ENCODE peak calls at places on chromosomes 2 and 18, in seven cellular contexts. One of them, this sample, is unnamed.

GRCh38 chr2:223052710-223053261 is 796 bp downstream of the KCNE4 start:
- DNase-seq in activated T-helper 1 cell treated with anti-CD3 and anti-CD28 coated beads, Interleukin-12 subunit alpha, Interleukin-12 subunit beta, Interleukin-2, Interleukin-4 antibody, amounts not matched to agents 30 ng/mL and 10 ng/mL and 1 ng/mL, durations not matched to agents 14 hours and 24 hours and 36 hours: no peak
- DNase-seq in cardiac fibroblast: peak
- DNase-seq in amygdala: no peak
- DNase-seq in AG04449: no peak
- DNase-seq in HAP-1: no peak
- DNase-seq in DMS 273 treated with DMSO at 0.1 percent for 48 hours: no peak
- DNase-seq in this sample: no peak

GRCh38 chr2:12456293-12457151 is 260.2 kb upstream of the TRIB2 start:
- DNase-seq in activated T-helper 1 cell treated with anti-CD3 and anti-CD28 coated beads, Interleukin-12 subunit alpha, Interleukin-12 subunit beta, Interleukin-2, Interleukin-4 antibody, amounts not matched to agents 30 ng/mL and 10 ng/mL and 1 ng/mL, durations not matched to agents 14 hours and 24 hours and 36 hours: peak
- DNase-seq in cardiac fibroblast: peak
- DNase-seq in amygdala: peak
- DNase-seq in AG04449: peak
- DNase-seq in HAP-1: no peak
- DNase-seq in DMS 273 treated with DMSO at 0.1 percent for 48 hours: no peak
- DNase-seq in this sample: peak

GRCh38 chr2:122451040-122451439 is 695.6 kb downstream of the TSN start:
- DNase-seq in activated T-helper 1 cell treated with anti-CD3 and anti-CD28 coated beads, Interleukin-12 subunit alpha, Interleukin-12 subunit beta, Interleukin-2, Interleukin-4 antibody, amounts not matched to agents 30 ng/mL and 10 ng/mL and 1 ng/mL, durations not matched to agents 14 hours and 24 hours and 36 hours: no peak
- DNase-seq in cardiac fibroblast: peak
- DNase-seq in amygdala: no peak
- DNase-seq in AG04449: no peak
- DNase-seq in HAP-1: peak
- DNase-seq in DMS 273 treated with DMSO at 0.1 percent for 48 hours: no peak
- DNase-seq in this sample: peak

GRCh38 chr2:113080134-113080533 is 12.4 kb downstream of the IL1F10 start:
- DNase-seq in activated T-helper 1 cell treated with anti-CD3 and anti-CD28 coated beads, Interleukin-12 subunit alpha, Interleukin-12 subunit beta, Interleukin-2, Interleukin-4 antibody, amounts not matched to agents 30 ng/mL and 10 ng/mL and 1 ng/mL, durations not matched to agents 14 hours and 24 hours and 36 hours: peak
- DNase-seq in cardiac fibroblast: peak
- DNase-seq in amygdala: no peak
- DNase-seq in AG04449: no peak
- DNase-seq in HAP-1: peak
- DNase-seq in DMS 273 treated with DMSO at 0.1 percent for 48 hours: no peak
- DNase-seq in this sample: peak

GRCh38 chr2:184206045-184206444 is 392.3 kb upstream of the ZNF804A start:
- DNase-seq in activated T-helper 1 cell treated with anti-CD3 and anti-CD28 coated beads, Interleukin-12 subunit alpha, Interleukin-12 subunit beta, Interleukin-2, Interleukin-4 antibody, amounts not matched to agents 30 ng/mL and 10 ng/mL and 1 ng/mL, durations not matched to agents 14 hours and 24 hours and 36 hours: no peak
- DNase-seq in cardiac fibroblast: no peak
- DNase-seq in amygdala: no peak
- DNase-seq in AG04449: no peak
- DNase-seq in HAP-1: no peak
- DNase-seq in DMS 273 treated with DMSO at 0.1 percent for 48 hours: no peak
- DNase-seq in this sample: no peak

GRCh38 chr2:69217333-69218080 is 169.5 kb downstream of the GFPT1 start:
- DNase-seq in activated T-helper 1 cell treated with anti-CD3 and anti-CD28 coated beads, Interleukin-12 subunit alpha, Interleukin-12 subunit beta, Interleukin-2, Interleukin-4 antibody, amounts not matched to agents 30 ng/mL and 10 ng/mL and 1 ng/mL, durations not matched to agents 14 hours and 24 hours and 36 hours: no peak
- DNase-seq in cardiac fibroblast: no peak
- DNase-seq in amygdala: no peak
- DNase-seq in AG04449: no peak
- DNase-seq in HAP-1: no peak
- DNase-seq in DMS 273 treated with DMSO at 0.1 percent for 48 hours: peak
- DNase-seq in this sample: no peak

GRCh38 chr2:108139521-108139920 is 100.2 kb upstream of the SULT1C3 start:
- DNase-seq in activated T-helper 1 cell treated with anti-CD3 and anti-CD28 coated beads, Interleukin-12 subunit alpha, Interleukin-12 subunit beta, Interleukin-2, Interleukin-4 antibody, amounts not matched to agents 30 ng/mL and 10 ng/mL and 1 ng/mL, durations not matched to agents 14 hours and 24 hours and 36 hours: no peak
- DNase-seq in cardiac fibroblast: peak
- DNase-seq in amygdala: no peak
- DNase-seq in AG04449: no peak
- DNase-seq in HAP-1: no peak
- DNase-seq in DMS 273 treated with DMSO at 0.1 percent for 48 hours: no peak
- DNase-seq in this sample: no peak

GRCh38 chr18:2656237-2657042 is 914 bp downstream of the SMCHD1 start:
- DNase-seq in activated T-helper 1 cell treated with anti-CD3 and anti-CD28 coated beads, Interleukin-12 subunit alpha, Interleukin-12 subunit beta, Interleukin-2, Interleukin-4 antibody, amounts not matched to agents 30 ng/mL and 10 ng/mL and 1 ng/mL, durations not matched to agents 14 hours and 24 hours and 36 hours: peak
- DNase-seq in cardiac fibroblast: peak
- DNase-seq in amygdala: peak
- DNase-seq in AG04449: no peak
- DNase-seq in HAP-1: peak
- DNase-seq in DMS 273 treated with DMSO at 0.1 percent for 48 hours: no peak
- DNase-seq in this sample: peak

GRCh38 chr2:25251032-25251460 is 82.7 kb upstream of the POMC start:
- DNase-seq in activated T-helper 1 cell treated with anti-CD3 and anti-CD28 coated beads, Interleukin-12 subunit alpha, Interleukin-12 subunit beta, Interleukin-2, Interleukin-4 antibody, amounts not matched to agents 30 ng/mL and 10 ng/mL and 1 ng/mL, durations not matched to agents 14 hours and 24 hours and 36 hours: no peak
- DNase-seq in cardiac fibroblast: no peak
- DNase-seq in amygdala: no peak
- DNase-seq in AG04449: no peak
- DNase-seq in HAP-1: no peak
- DNase-seq in DMS 273 treated with DMSO at 0.1 percent for 48 hours: no peak
- DNase-seq in this sample: no peak

GRCh38 chr2:109242654-109243331 is 113.8 kb downstream of the SH3RF3 start:
- DNase-seq in activated T-helper 1 cell treated with anti-CD3 and anti-CD28 coated beads, Interleukin-12 subunit alpha, Interleukin-12 subunit beta, Interleukin-2, Interleukin-4 antibody, amounts not matched to agents 30 ng/mL and 10 ng/mL and 1 ng/mL, durations not matched to agents 14 hours and 24 hours and 36 hours: no peak
- DNase-seq in cardiac fibroblast: peak
- DNase-seq in amygdala: no peak
- DNase-seq in AG04449: peak
- DNase-seq in HAP-1: no peak
- DNase-seq in DMS 273 treated with DMSO at 0.1 percent for 48 hours: no peak
- DNase-seq in this sample: peak

GRCh38 chr2:25585189-25585588 is 88.2 kb downstream of the DTNB start:
- DNase-seq in activated T-helper 1 cell treated with anti-CD3 and anti-CD28 coated beads, Interleukin-12 subunit alpha, Interleukin-12 subunit beta, Interleukin-2, Interleukin-4 antibody, amounts not matched to agents 30 ng/mL and 10 ng/mL and 1 ng/mL, durations not matched to agents 14 hours and 24 hours and 36 hours: no peak
- DNase-seq in cardiac fibroblast: no peak
- DNase-seq in amygdala: no peak
- DNase-seq in AG04449: no peak
- DNase-seq in HAP-1: peak
- DNase-seq in DMS 273 treated with DMSO at 0.1 percent for 48 hours: no peak
- DNase-seq in this sample: no peak

GRCh38 chr2:188414869-188415753 is 123.4 kb downstream of the GULP1 start:
- DNase-seq in activated T-helper 1 cell treated with anti-CD3 and anti-CD28 coated beads, Interleukin-12 subunit alpha, Interleukin-12 subunit beta, Interleukin-2, Interleukin-4 antibody, amounts not matched to agents 30 ng/mL and 10 ng/mL and 1 ng/mL, durations not matched to agents 14 hours and 24 hours and 36 hours: no peak
- DNase-seq in cardiac fibroblast: peak
- DNase-seq in amygdala: no peak
- DNase-seq in AG04449: no peak
- DNase-seq in HAP-1: no peak
- DNase-seq in DMS 273 treated with DMSO at 0.1 percent for 48 hours: no peak
- DNase-seq in this sample: no peak

GRCh38 chr18:76351961-76352581 is 143.0 kb downstream of the ZNF516 start:
- DNase-seq in activated T-helper 1 cell treated with anti-CD3 and anti-CD28 coated beads, Interleukin-12 subunit alpha, Interleukin-12 subunit beta, Interleukin-2, Interleukin-4 antibody, amounts not matched to agents 30 ng/mL and 10 ng/mL and 1 ng/mL, durations not matched to agents 14 hours and 24 hours and 36 hours: no peak
- DNase-seq in cardiac fibroblast: peak
- DNase-seq in amygdala: no peak
- DNase-seq in AG04449: peak
- DNase-seq in HAP-1: no peak
- DNase-seq in DMS 273 treated with DMSO at 0.1 percent for 48 hours: peak
- DNase-seq in this sample: peak

GRCh38 chr2:7444614-7445013 is 527.4 kb downstream of the RNF144A start:
- DNase-seq in activated T-helper 1 cell treated with anti-CD3 and anti-CD28 coated beads, Interleukin-12 subunit alpha, Interleukin-12 subunit beta, Interleukin-2, Interleukin-4 antibody, amounts not matched to agents 30 ng/mL and 10 ng/mL and 1 ng/mL, durations not matched to agents 14 hours and 24 hours and 36 hours: no peak
- DNase-seq in cardiac fibroblast: no peak
- DNase-seq in amygdala: no peak
- DNase-seq in AG04449: no peak
- DNase-seq in HAP-1: no peak
- DNase-seq in DMS 273 treated with DMSO at 0.1 percent for 48 hours: no peak
- DNase-seq in this sample: no peak

GRCh38 chr2:74835831-74836674 is 2.1 kb downstream of the HK2 start:
- DNase-seq in activated T-helper 1 cell treated with anti-CD3 and anti-CD28 coated beads, Interleukin-12 subunit alpha, Interleukin-12 subunit beta, Interleukin-2, Interleukin-4 antibody, amounts not matched to agents 30 ng/mL and 10 ng/mL and 1 ng/mL, durations not matched to agents 14 hours and 24 hours and 36 hours: no peak
- DNase-seq in cardiac fibroblast: peak
- DNase-seq in amygdala: no peak
- DNase-seq in AG04449: no peak
- DNase-seq in HAP-1: peak
- DNase-seq in DMS 273 treated with DMSO at 0.1 percent for 48 hours: peak
- DNase-seq in this sample: no peak

GRCh38 chr2:200905618-200906296 is 16.6 kb downstream of the NIF3L1 start:
- DNase-seq in activated T-helper 1 cell treated with anti-CD3 and anti-CD28 coated beads, Interleukin-12 subunit alpha, Interleukin-12 subunit beta, Interleukin-2, Interleukin-4 antibody, amounts not matched to agents 30 ng/mL and 10 ng/mL and 1 ng/mL, durations not matched to agents 14 hours and 24 hours and 36 hours: peak
- DNase-seq in cardiac fibroblast: peak
- DNase-seq in amygdala: peak
- DNase-seq in AG04449: peak
- DNase-seq in HAP-1: peak
- DNase-seq in DMS 273 treated with DMSO at 0.1 percent for 48 hours: peak
- DNase-seq in this sample: peak

GRCh38 chr2:152618188-152618564 is 99.1 kb downstream of the PRPF40A start:
- DNase-seq in activated T-helper 1 cell treated with anti-CD3 and anti-CD28 coated beads, Interleukin-12 subunit alpha, Interleukin-12 subunit beta, Interleukin-2, Interleukin-4 antibody, amounts not matched to agents 30 ng/mL and 10 ng/mL and 1 ng/mL, durations not matched to agents 14 hours and 24 hours and 36 hours: no peak
- DNase-seq in cardiac fibroblast: no peak
- DNase-seq in amygdala: no peak
- DNase-seq in AG04449: no peak
- DNase-seq in HAP-1: no peak
- DNase-seq in DMS 273 treated with DMSO at 0.1 percent for 48 hours: no peak
- DNase-seq in this sample: no peak

GRCh38 chr2:27720004-27720551 is 51.4 kb upstream of the MRPL33 start:
- DNase-seq in activated T-helper 1 cell treated with anti-CD3 and anti-CD28 coated beads, Interleukin-12 subunit alpha, Interleukin-12 subunit beta, Interleukin-2, Interleukin-4 antibody, amounts not matched to agents 30 ng/mL and 10 ng/mL and 1 ng/mL, durations not matched to agents 14 hours and 24 hours and 36 hours: peak
- DNase-seq in cardiac fibroblast: peak
- DNase-seq in amygdala: no peak
- DNase-seq in AG04449: peak
- DNase-seq in HAP-1: no peak
- DNase-seq in DMS 273 treated with DMSO at 0.1 percent for 48 hours: no peak
- DNase-seq in this sample: peak

GRCh38 chr2:181203412-181203811 is 223.0 kb downstream of the UBE2E3 start:
- DNase-seq in activated T-helper 1 cell treated with anti-CD3 and anti-CD28 coated beads, Interleukin-12 subunit alpha, Interleukin-12 subunit beta, Interleukin-2, Interleukin-4 antibody, amounts not matched to agents 30 ng/mL and 10 ng/mL and 1 ng/mL, durations not matched to agents 14 hours and 24 hours and 36 hours: no peak
- DNase-seq in cardiac fibroblast: peak
- DNase-seq in amygdala: no peak
- DNase-seq in AG04449: peak
- DNase-seq in HAP-1: no peak
- DNase-seq in DMS 273 treated with DMSO at 0.1 percent for 48 hours: no peak
- DNase-seq in this sample: peak

GRCh38 chr18:74897971-74898657 is 300.4 kb downstream of the ZNF407 start:
- DNase-seq in activated T-helper 1 cell treated with anti-CD3 and anti-CD28 coated beads, Interleukin-12 subunit alpha, Interleukin-12 subunit beta, Interleukin-2, Interleukin-4 antibody, amounts not matched to agents 30 ng/mL and 10 ng/mL and 1 ng/mL, durations not matched to agents 14 hours and 24 hours and 36 hours: no peak
- DNase-seq in cardiac fibroblast: peak
- DNase-seq in amygdala: no peak
- DNase-seq in AG04449: peak
- DNase-seq in HAP-1: no peak
- DNase-seq in DMS 273 treated with DMSO at 0.1 percent for 48 hours: no peak
- DNase-seq in this sample: peak

GRCh38 chr2:159863761-159864160 is 65.8 kb upstream of the CD302 start:
- DNase-seq in activated T-helper 1 cell treated with anti-CD3 and anti-CD28 coated beads, Interleukin-12 subunit alpha, Interleukin-12 subunit beta, Interleukin-2, Interleukin-4 antibody, amounts not matched to agents 30 ng/mL and 10 ng/mL and 1 ng/mL, durations not matched to agents 14 hours and 24 hours and 36 hours: no peak
- DNase-seq in cardiac fibroblast: no peak
- DNase-seq in amygdala: no peak
- DNase-seq in AG04449: no peak
- DNase-seq in HAP-1: no peak
- DNase-seq in DMS 273 treated with DMSO at 0.1 percent for 48 hours: no peak
- DNase-seq in this sample: no peak

This sample was measured in foreskin melanocyte.